ENCODE peak calls at places on chromosome 12, in four cellular contexts. One of them, this sample, is unnamed.

GRCh38 chr12:22900401-22900800 is 275.4 kb downstream of the ETNK1 start:
- DNase-seq in A549: no peak
- DNase-seq in endodermal cell: no peak
- DNase-seq in CD8-positive, alpha-beta memory T cell: no peak
- DNase-seq in this sample: no peak

GRCh38 chr12:47302111-47302597 is 222.4 kb upstream of the AMIGO2 start:
- DNase-seq in A549: peak; percentile 54
- DNase-seq in endodermal cell: no peak
- DNase-seq in CD8-positive, alpha-beta memory T cell: no peak
- DNase-seq in this sample: no peak

GRCh38 chr12:112992541-112993398 is 14.5 kb downstream of the OAS2 start:
- DNase-seq in A549: peak; percentile 77
- DNase-seq in endodermal cell: peak; percentile 94
- DNase-seq in CD8-positive, alpha-beta memory T cell: peak; percentile 21
- DNase-seq in this sample: peak; percentile 48

GRCh38 chr12:68905731-68906130 is 27.2 kb downstream of the CPM start:
- DNase-seq in A549: no peak
- DNase-seq in endodermal cell: no peak
- DNase-seq in CD8-positive, alpha-beta memory T cell: no peak
- DNase-seq in this sample: no peak

GRCh38 chr12:66217342-66217929 is 28.4 kb downstream of the IRAK3 start:
- DNase-seq in A549: no peak
- DNase-seq in endodermal cell: no peak
- DNase-seq in CD8-positive, alpha-beta memory T cell: no peak
- DNase-seq in this sample: no peak

GRCh38 chr12:27434673-27435565 is 11.6 kb upstream of the SMCO2 start:
- DNase-seq in A549: no peak
- DNase-seq in endodermal cell: peak; percentile 66
- DNase-seq in CD8-positive, alpha-beta memory T cell: peak; percentile 17
- DNase-seq in this sample: no peak

GRCh38 chr12:62841841-62842240 is 93.1 kb downstream of the PPM1H start:
- DNase-seq in A549: no peak
- DNase-seq in endodermal cell: no peak
- DNase-seq in CD8-positive, alpha-beta memory T cell: no peak
- DNase-seq in this sample: no peak

GRCh38 chr12:71552728-71553501 is 110.7 kb downstream of the ZFC3H1 start:
- DNase-seq in A549: no peak
- DNase-seq in endodermal cell: no peak
- DNase-seq in CD8-positive, alpha-beta memory T cell: no peak
- DNase-seq in this sample: no peak

GRCh38 chr12:52370906-52371608 is 3.8 kb upstream of the KRT85 start:
- DNase-seq in A549: no peak
- DNase-seq in endodermal cell: no peak
- DNase-seq in CD8-positive, alpha-beta memory T cell: no peak
- DNase-seq in this sample: no peak

GRCh38 chr12:32549675-32550079 is 129.4 kb upstream of the DNM1L start:
- DNase-seq in A549: no peak
- DNase-seq in endodermal cell: peak; percentile 48
- DNase-seq in CD8-positive, alpha-beta memory T cell: no peak
- DNase-seq in this sample: no peak

GRCh38 chr12:92543872-92544271 is 158.9 kb upstream of the PLEKHG7 start:
- DNase-seq in A549: no peak
- DNase-seq in endodermal cell: no peak
- DNase-seq in CD8-positive, alpha-beta memory T cell: no peak
- DNase-seq in this sample: no peak
- H3K4me1 ChIP-seq in A549: peaks cover 19% of the 10 kb centered on the region
- H3K4me1 ChIP-seq in endodermal cell: peaks cover 11% of the 10 kb centered on the region
- H3K4me1 ChIP-seq in CD8-positive, alpha-beta memory T cell: peaks cover 33% of the 10 kb centered on the region
- H3K4me1 ChIP-seq in this sample: peaks cover 5% of the 10 kb centered on the region

DNA sequence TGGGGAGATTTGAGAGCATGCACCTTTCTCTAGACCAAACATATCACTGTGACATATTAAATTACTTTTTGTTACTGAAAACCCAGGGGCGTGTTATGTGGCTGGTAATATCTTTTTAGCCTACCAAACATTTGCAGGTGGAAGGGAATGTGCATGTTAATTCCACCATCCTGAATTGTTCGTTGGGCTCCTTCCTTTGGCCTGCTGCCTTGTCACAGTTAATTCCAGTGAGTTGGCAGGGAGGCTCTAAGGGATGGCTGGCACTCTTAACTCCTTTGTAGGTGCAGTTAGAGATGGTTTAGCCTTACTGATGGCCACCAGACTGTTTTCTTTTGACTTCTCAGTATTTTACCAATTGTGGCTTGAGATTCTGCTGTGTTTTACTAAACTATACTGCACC is 64.5 kb downstream of the DIP2B start:
- DNase-seq in A549: no peak
- DNase-seq in endodermal cell: no peak
- DNase-seq in CD8-positive, alpha-beta memory T cell: no peak
- DNase-seq in this sample: no peak
- H3K27ac ChIP-seq in A549: peak overlapping the region; percentile 85
- H3K27ac ChIP-seq in endodermal cell: no peak overlapping the region
- H3K27ac ChIP-seq in CD8-positive, alpha-beta memory T cell: no peak overlapping the region
- H3K27ac ChIP-seq in this sample: no peak overlapping the region

GRCh38 chr12:122896662-122897061 is 738 bp upstream of the VPS37B start:
- DNase-seq in A549: no peak
- DNase-seq in endodermal cell: no peak
- DNase-seq in CD8-positive, alpha-beta memory T cell: no peak
- DNase-seq in this sample: no peak
- H3K4me3 ChIP-seq in A549: no peak overlapping the region
- H3K4me3 ChIP-seq in endodermal cell: peak overlapping the region; percentile 89
- H3K4me3 ChIP-seq in CD8-positive, alpha-beta memory T cell: peak overlapping the region; percentile 94
- H3K4me3 ChIP-seq in this sample: no peak overlapping the region

DNA sequence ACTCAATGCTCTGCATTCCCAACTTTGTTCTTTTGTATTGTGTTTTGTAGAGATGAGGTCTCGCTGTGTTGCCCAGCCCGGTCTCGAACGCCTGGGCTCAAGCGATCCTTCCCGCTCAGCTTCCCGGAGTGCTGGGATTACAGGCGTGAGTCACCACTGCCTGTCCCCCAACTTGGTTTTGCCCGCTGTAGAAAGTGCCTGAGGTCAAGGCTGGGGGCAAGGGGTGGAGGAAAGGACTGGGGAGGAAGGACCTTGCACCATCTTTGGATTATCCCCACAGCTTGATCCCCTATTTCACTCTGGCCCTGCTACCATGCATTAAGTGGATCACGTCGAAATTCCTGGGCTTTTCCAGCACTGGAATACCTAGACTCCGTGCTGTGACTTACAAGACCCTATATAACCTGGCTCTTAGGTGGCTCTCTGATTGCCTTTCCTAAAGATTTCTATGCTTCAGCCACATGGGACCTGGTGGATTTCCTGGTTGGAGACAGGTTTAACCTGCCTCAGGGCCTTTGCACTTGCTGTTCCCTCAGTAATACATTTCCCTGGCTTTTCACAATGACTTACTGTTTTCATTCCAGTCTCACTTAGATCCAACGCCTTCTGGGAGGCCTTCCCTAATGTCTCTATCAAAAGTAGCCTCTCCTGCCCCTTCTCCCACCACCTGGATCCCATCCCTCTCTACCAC is 608 bp upstream of the PIANP start:
- DNase-seq in A549: no peak
- DNase-seq in endodermal cell: peak; percentile 77
- DNase-seq in CD8-positive, alpha-beta memory T cell: no peak
- DNase-seq in this sample: no peak
- H3K4me1 ChIP-seq in A549: peaks cover 14% of the 10 kb centered on the region
- H3K4me1 ChIP-seq in endodermal cell: no peaks in the 10 kb centered on the region
- H3K4me1 ChIP-seq in CD8-positive, alpha-beta memory T cell: peaks cover 5% of the 10 kb centered on the region
- H3K4me1 ChIP-seq in this sample: peaks cover 6% of the 10 kb centered on the region

GRCh38 chr12:38390968-38391367 is 74.4 kb downstream of the ALG10B start:
- DNase-seq in A549: no peak
- DNase-seq in endodermal cell: no peak
- DNase-seq in CD8-positive, alpha-beta memory T cell: no peak
- DNase-seq in this sample: no peak
- H3K27ac ChIP-seq in A549: no peak overlapping the region
- H3K27ac ChIP-seq in endodermal cell: no peak overlapping the region
- H3K27ac ChIP-seq in CD8-positive, alpha-beta memory T cell: no peak overlapping the region
- H3K27ac ChIP-seq in this sample: no peak overlapping the region

DNA sequence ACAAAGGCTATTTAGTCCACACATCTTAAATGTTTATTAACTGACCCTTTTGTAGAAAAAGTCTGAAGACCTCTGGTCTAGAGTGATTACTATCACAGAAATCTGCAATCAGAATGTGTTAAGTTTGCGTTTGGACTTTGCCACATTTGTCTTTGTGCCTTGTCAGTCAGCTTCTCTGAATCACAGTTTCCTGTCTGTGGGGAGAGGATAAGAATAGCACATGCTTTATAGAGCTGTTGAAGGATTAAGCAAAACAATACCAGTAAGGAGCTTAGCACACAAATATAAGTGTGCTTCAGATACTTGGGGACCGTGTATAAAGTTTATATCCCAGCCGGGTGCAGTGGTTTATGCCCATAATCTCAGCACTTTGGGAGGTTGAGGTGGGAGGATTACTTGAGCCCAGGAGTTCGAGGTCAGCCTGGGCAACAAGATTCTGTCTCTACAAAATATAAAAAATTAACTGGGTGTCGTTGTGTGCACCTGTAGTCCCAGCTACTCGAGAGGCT is 63.0 kb upstream of the BTG1 start:
- DNase-seq in A549: peak; percentile 70
- DNase-seq in endodermal cell: no peak
- DNase-seq in CD8-positive, alpha-beta memory T cell: peak; percentile 55
- DNase-seq in this sample: no peak
- H3K4me3 ChIP-seq in A549: peak overlapping the region; percentile 42
- H3K4me3 ChIP-seq in endodermal cell: no peak overlapping the region
- H3K4me3 ChIP-seq in CD8-positive, alpha-beta memory T cell: peak overlapping the region; percentile 36
- H3K4me3 ChIP-seq in this sample: no peak overlapping the region

GRCh38 chr12:96120359-96121100 is 73.6 kb upstream of the ELK3 start:
- DNase-seq in A549: no peak
- DNase-seq in endodermal cell: peak; percentile 70
- DNase-seq in CD8-positive, alpha-beta memory T cell: no peak
- DNase-seq in this sample: peak; percentile 32
- H3K4me1 ChIP-seq in A549: no peaks in the 10 kb centered on the region
- H3K4me1 ChIP-seq in endodermal cell: no peaks in the 10 kb centered on the region
- H3K4me1 ChIP-seq in CD8-positive, alpha-beta memory T cell: peaks cover 4% of the 10 kb centered on the region
- H3K4me1 ChIP-seq in this sample: no peaks in the 10 kb centered on the region

DNA sequence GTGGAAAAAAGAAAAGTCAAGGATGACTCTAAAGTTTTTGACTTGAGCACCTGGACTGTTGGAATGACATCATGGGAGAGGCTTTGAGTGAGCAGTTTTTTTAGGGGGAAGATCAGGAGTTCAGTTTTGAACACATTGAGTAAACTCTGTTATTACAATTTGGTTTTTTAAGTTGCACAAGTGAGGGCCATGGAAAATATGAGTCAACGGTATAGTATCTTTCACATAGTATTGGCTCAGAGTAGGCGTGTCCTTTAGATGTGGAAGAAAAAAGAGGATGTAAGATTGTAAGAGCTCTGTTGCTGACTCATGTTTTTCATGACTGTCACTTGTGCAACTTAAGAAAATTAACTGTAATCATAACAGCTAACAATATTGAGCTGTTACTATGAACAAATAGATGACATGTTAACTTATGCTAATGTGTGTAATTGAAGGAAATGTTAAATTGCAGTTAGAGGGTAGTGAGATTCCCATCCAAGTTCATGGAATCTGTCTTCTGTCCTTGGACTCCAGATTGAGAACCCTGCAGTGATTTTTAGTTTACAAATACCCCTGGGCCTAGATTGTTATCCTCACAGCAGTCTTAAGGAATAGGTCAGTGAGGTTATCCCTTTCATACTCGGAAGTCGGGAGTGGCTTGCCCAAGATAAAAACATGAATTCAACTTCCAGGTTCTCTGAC is 48.1 kb upstream of the ATP2B1 start:
- DNase-seq in A549: peak; percentile 95
- DNase-seq in endodermal cell: no peak
- DNase-seq in CD8-positive, alpha-beta memory T cell: no peak
- DNase-seq in this sample: no peak
- H3K27ac ChIP-seq in A549: peak overlapping the region; percentile 77
- H3K27ac ChIP-seq in endodermal cell: no peak overlapping the region
- H3K27ac ChIP-seq in CD8-positive, alpha-beta memory T cell: no peak overlapping the region
- H3K27ac ChIP-seq in this sample: no peak overlapping the region

GRCh38 chr12:131112690-131113290 is 159.1 kb downstream of the ADGRD1 start:
- DNase-seq in A549: no peak
- DNase-seq in endodermal cell: no peak
- DNase-seq in CD8-positive, alpha-beta memory T cell: no peak
- DNase-seq in this sample: no peak
- H3K4me3 ChIP-seq in A549: no peak overlapping the region
- H3K4me3 ChIP-seq in endodermal cell: no peak overlapping the region
- H3K4me3 ChIP-seq in CD8-positive, alpha-beta memory T cell: no peak overlapping the region
- H3K4me3 ChIP-seq in this sample: no peak overlapping the region

GRCh38 chr12:46219147-46219891 is 49.5 kb downstream of the SLC38A1 start:
- DNase-seq in A549: no peak
- DNase-seq in endodermal cell: no peak
- DNase-seq in CD8-positive, alpha-beta memory T cell: peak; percentile 27
- DNase-seq in this sample: no peak
- H3K4me1 ChIP-seq in A549: peaks cover 23% of the 10 kb centered on the region
- H3K4me1 ChIP-seq in endodermal cell: no peaks in the 10 kb centered on the region
- H3K4me1 ChIP-seq in CD8-positive, alpha-beta memory T cell: peaks cover 95% of the 10 kb centered on the region
- H3K4me1 ChIP-seq in this sample: peaks cover 2% of the 10 kb centered on the region

This sample was measured in lung.